ENCODE peak calls at places on chromosomes 12 and 14, in six cellular contexts. P is AG10803, R is AG09309, Q is HCT116, H is AG04450, M is IMR-90. L is an unnamed sample.

GRCh38 chr12:6871052-6871957 is 1.8 kb downstream of the SPSB2 start:
- DNase-seq in R (no peak), M (no peak), P (peak), H (no peak), Q (peak), L (no peak)

GRCh38 chr14:98131406-98131805 is 1140.6 kb downstream of the BCL11B start:
- DNase-seq in P (no peak), M (no peak), H (no peak), Q (no peak), R (no peak), L (no peak)

GRCh38 chr14:89032086-89032649 is 207.7 kb downstream of the TTC8 start:
- DNase-seq in H (no peak), P (no peak), R (no peak), M (no peak), Q (no peak), L (no peak)

GRCh38 chr14:103243764-103244737 is 90.0 kb upstream of the EIF5 start:
- DNase-seq in P (no peak), Q (no peak), M (no peak), R (no peak), H (no peak), L (peak)

GRCh38 chr12:49346659-49347306 is at the start of gene DNAJC22:
- DNase-seq in P (no peak), Q (no peak), R (no peak), M (no peak), H (no peak), L (no peak)

GRCh38 chr12:59595557-59596231 is at the start of gene SLC16A7:
- DNase-seq in H (peak), P (peak), R (peak), M (peak), Q (peak), L (peak)

GRCh38 chr14:53491256-53491905 is 338.3 kb upstream of the DDHD1 start:
- DNase-seq in Q (no peak), P (peak), H (no peak), R (peak), M (peak), L (no peak)

GRCh38 chr12:12645485-12645884 is 33.8 kb downstream of the CREBL2 start:
- DNase-seq in Q (peak), P (peak), H (no peak), R (no peak), M (peak), L (peak)

GRCh38 chr12:1318327-1319031 is 275.9 kb downstream of the FBXL14 start:
- DNase-seq in H (peak), P (peak), R (peak), M (peak), Q (no peak), L (peak)

GRCh38 chr14:74945852-74946658 is 9.3 kb downstream of the PGF start:
- DNase-seq in P (peak), M (peak), H (no peak), Q (peak), R (no peak), L (peak)

GRCh38 chr12:116366824-116367223 is 89.3 kb upstream of the MED13L start:
- DNase-seq in Q (no peak), R (no peak), H (no peak), P (no peak), M (no peak), L (no peak)

GRCh38 chr14:90664911-90665695 is 151.1 kb downstream of the TTC7B start:
- DNase-seq in Q (no peak), R (no peak), M (peak), P (no peak), H (no peak), L (peak)

GRCh38 chr12:121030576-121031212 is 8.4 kb downstream of the OASL start:
- DNase-seq in M (no peak), P (no peak), H (no peak), R (no peak), Q (no peak), L (no peak)

GRCh38 chr14:50856660-50857059 is 15.2 kb upstream of the ABHD12B start:
- DNase-seq in M (no peak), Q (no peak), H (no peak), R (no peak), P (no peak), L (no peak)

GRCh38 chr12:64097346-64098105 is 124.6 kb downstream of the KICS2 start:
- DNase-seq in R (no peak), Q (no peak), P (no peak), H (no peak), M (peak), L (peak)

GRCh38 chr12:51247523-51248206 is 9.0 kb downstream of the DAZAP2 start:
- DNase-seq in M (no peak), P (no peak), R (no peak), H (no peak), Q (no peak), L (no peak)

GRCh38 chr12:45707241-45707857 is 22.2 kb upstream of the ARID2 start:
- DNase-seq in M (no peak), P (no peak), Q (no peak), H (no peak), R (no peak), L (no peak)

GRCh38 chr12:53063708-53064612 is 14.1 kb downstream of the TNS2 start:
- DNase-seq in P (peak), H (no peak), R (peak), M (peak), Q (no peak), L (peak)

GRCh38 chr12:9793774-9794395 is 33.2 kb upstream of the CD69 start:
- DNase-seq in M (no peak), P (no peak), H (no peak), R (no peak), Q (no peak), L (no peak)

GRCh38 chr12:22100952-22101748 is 55.1 kb downstream of the CMAS start:
- DNase-seq in Q (peak), H (peak), M (peak), P (peak), R (peak), L (peak)

GRCh38 chr12:28127455-28127854 is 62.8 kb upstream of the CCDC91 start:
- DNase-seq in H (no peak), R (no peak), Q (no peak), P (no peak), M (no peak), L (no peak)

GRCh38 chr12:46219892-46220655 is 48.8 kb downstream of the SLC38A1 start:
- DNase-seq in M (peak), H (peak), R (peak), Q (peak), P (peak), L (peak)

GRCh38 chr12:7716391-7716790 is 5.2 kb downstream of the DPPA3 start:
- DNase-seq in H (no peak), P (peak), Q (peak), R (no peak), M (no peak), L (no peak)

GRCh38 chr14:100979079-100979478 is 75.6 kb upstream of the RTL1 start:
- DNase-seq in H (no peak), M (no peak), P (no peak), Q (no peak), R (no peak), L (no peak)

GRCh38 chr14:64112859-64113258 is 181.3 kb downstream of the ESR2 start:
- DNase-seq in P (no peak), Q (no peak), H (no peak), M (no peak), R (no peak), L (no peak)

GRCh38 chr14:103056322-103057027 is 874 bp downstream of the CDC42BPB start:
- DNase-seq in M (peak), R (no peak), H (no peak), Q (no peak), P (peak), L (peak)

GRCh38 chr14:72904840-72905561 is 11.1 kb upstream of the DPF3 start:
- DNase-seq in P (peak), Q (peak), M (peak), H (peak), R (peak), L (peak)

GRCh38 chr12:94561943-94562411 is 88.4 kb downstream of the TMCC3 start:
- DNase-seq in M (no peak), H (no peak), Q (no peak), P (no peak), R (no peak), L (no peak)

GRCh38 chr12:9813821-9814798 is 13.2 kb upstream of the KLRF1 start:
- DNase-seq in R (no peak), Q (peak), H (no peak), M (peak), P (peak), L (peak)

GRCh38 chr12:3097186-3097804 is 20.1 kb downstream of the TSPAN9 start:
- DNase-seq in Q (no peak), P (no peak), R (no peak), H (no peak), M (peak), L (peak)

GRCh38 chr14:84544486-84544885 is 985.5 kb upstream of the FLRT2 start:
- DNase-seq in R (no peak), P (no peak), H (no peak), M (no peak), Q (no peak), L (no peak)

GRCh38 chr14:33364536-33364935 is 425.9 kb downstream of the NPAS3 start:
- DNase-seq in M (no peak), R (no peak), P (no peak), Q (no peak), H (no peak), L (no peak)

GRCh38 chr12:27272375-27273028 is 28.4 kb downstream of the STK38L start:
- DNase-seq in M (no peak), Q (no peak), P (no peak), H (no peak), R (no peak), L (peak)

GRCh38 chr14:105410642-105411016 is 9.0 kb upstream of the MTA1 start:
- DNase-seq in M (no peak), R (no peak), P (no peak), H (no peak), Q (no peak), L (no peak)
- H3K4me3 ChIP-seq in M (peak), R (no peak), P (no peak), H (peak), Q (peak), L (no peak)

GRCh38 chr14:79354336-79354735 is 857.0 kb downstream of the DIO2 start:
- DNase-seq in Q (no peak), M (peak), P (no peak), R (no peak), H (no peak), L (no peak)

GRCh38 chr14:79352026-79352425 is 859.3 kb downstream of the DIO2 start:
- DNase-seq in P (peak), R (no peak), H (no peak), M (peak), Q (no peak), L (peak)

GRCh38 chr14:79357307-79357706 is 854.0 kb downstream of the DIO2 start:
- DNase-seq in Q (no peak), M (no peak), P (no peak), H (no peak), R (no peak), L (no peak)

DNA sequence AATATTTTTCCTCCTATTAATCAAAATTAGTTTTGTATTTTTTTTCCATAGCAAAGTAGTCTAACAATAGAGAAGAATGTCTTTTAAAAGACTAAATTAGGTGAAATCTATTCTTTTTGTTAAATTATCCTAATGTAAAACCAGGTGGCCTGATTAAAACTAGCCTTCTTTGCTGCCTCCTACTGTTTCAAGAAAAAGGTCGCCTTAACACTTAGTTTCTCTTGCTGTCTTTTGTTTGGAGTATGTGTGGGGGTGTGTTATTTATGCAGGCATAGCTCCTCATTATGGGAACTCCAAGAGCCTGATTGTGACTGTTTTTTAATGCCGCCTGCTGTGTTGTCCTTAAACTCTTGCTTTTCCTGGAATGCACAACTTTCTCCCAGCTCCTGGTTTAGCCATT is 855.3 kb downstream of the DIO2 start:
- DNase-seq in Q (no peak), P (no peak), H (no peak), M (peak), R (no peak), L (peak)
- TF ChIP-seq CTCF in Q (no peak), P (no peak), H (peak), M (no peak), R (peak), L (peak)

DNA sequence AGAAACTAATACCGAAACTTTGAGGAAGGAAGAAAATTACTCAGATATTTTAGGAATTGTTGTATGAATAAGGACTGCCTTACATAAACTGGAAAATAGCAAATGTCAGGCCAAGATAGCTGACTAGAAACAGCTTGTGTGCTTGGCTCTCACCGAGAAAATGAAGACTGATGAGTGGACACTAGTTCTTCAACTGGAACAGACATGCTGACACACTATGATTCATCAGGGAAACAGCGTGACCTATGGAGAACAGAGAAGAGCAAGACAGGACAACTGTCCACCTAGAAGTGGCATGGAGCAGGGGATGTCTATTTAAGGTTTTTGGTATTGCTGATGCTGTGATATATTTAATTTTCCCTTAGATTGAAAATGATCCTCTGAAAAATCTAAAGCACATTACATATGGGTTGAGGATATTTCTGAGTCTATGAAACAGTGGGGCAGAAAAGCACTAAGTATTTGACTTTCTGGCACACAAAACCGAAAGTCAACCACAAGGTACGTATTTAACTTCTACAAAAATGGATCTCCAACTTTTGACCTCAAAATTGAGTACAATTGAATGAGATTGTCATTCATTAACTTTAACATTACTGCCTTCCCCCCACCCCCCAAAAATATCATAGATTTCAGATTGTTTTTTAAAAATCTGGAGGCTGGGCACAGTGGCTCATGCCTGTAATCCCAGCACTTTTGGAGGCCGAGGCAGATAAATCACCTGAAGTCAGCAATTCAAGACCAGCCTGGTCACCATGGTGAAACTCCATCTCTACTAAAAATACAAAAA is 863.2 kb downstream of the LRFN5 start:
- DNase-seq in P (no peak), Q (no peak), M (peak), R (no peak), H (no peak), L (peak)
- H3K4me3 ChIP-seq in P (no peak), Q (no peak), M (no peak), R (no peak), H (no peak), L (no peak)

DNA sequence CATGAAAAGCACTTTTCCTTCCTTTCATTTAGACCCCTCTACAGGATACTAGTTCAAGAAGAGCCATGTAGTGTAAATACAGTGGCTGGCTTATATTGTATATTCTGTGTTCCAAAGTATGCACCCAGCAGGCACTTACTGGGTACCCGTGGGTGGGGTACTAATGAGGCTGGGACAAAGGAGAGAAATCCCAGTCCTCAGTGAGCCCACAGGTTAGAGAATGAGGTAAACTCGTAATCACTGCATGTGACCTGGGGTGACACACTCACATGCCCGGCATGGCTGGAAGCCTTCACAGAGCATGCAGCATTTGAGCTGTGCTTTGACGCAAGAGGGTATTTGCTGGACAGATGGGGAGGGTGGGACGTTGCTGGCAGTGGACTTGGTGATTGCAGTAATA is 17.1 kb downstream of the SLC24A4 start:
- DNase-seq in H (no peak), P (no peak), M (no peak), Q (no peak), R (no peak), L (no peak)
- TF ChIP-seq CTCF in H (no peak), P (no peak), M (no peak), Q (no peak), R (no peak), L (no peak)